ENCODE peak calls at places on chromosomes 16 and 17, in eight cellular contexts. V is tibial nerve, E is Peyer's patch, A is IMR-90, R is ovary, O is K562, B is testis, U is heart left ventricle. H is an unnamed sample.

GRCh38 chr17:57121308-57122042 is 36.4 kb downstream of the AKAP1 start:
- DNase-seq in V (peak), E (no peak), A (peak), R (peak), O (peak), B (peak), U (no peak), H (no peak)

GRCh38 chr17:52178013-52178412 is 19.5 kb upstream of the CA10 start:
- DNase-seq in V (no peak), E (no peak), A (no peak), R (no peak), O (no peak), B (no peak), U (no peak), H (no peak)

GRCh38 chr17:56678249-56679144 is 85.0 kb downstream of the NOG start:
- DNase-seq in V (no peak), E (no peak), A (no peak), R (no peak), O (no peak), B (no peak), U (no peak), H (no peak)

GRCh38 chr17:57284583-57284982 is 28.3 kb downstream of the MSI2 start:
- DNase-seq in V (no peak), E (no peak), A (no peak), R (peak), O (peak), B (no peak), U (no peak), H (no peak)

GRCh38 chr16:75584108-75584507 is 17.9 kb downstream of the GABARAPL2 start:
- DNase-seq in V (no peak), E (no peak), A (no peak), R (no peak), O (no peak), B (no peak), U (no peak), H (no peak)

GRCh38 chr17:81984773-81985410 is 7.5 kb downstream of the ASPSCR1 start:
- DNase-seq in V (no peak), E (no peak), A (no peak), R (no peak), O (no peak), B (no peak), U (no peak), H (no peak)

GRCh38 chr17:35257080-35257701 is 14.3 kb downstream of the SLFN5 start:
- DNase-seq in V (no peak), E (no peak), A (peak), R (no peak), O (no peak), B (no peak), U (peak), H (no peak)

GRCh38 chr17:6779411-6779810 is 3.4 kb downstream of the FBXO39 start:
- DNase-seq in V (no peak), E (no peak), A (no peak), R (no peak), O (no peak), B (no peak), U (no peak), H (no peak)

GRCh38 chr17:46170609-46171432 is 22.4 kb downstream of the KANSL1 start:
- DNase-seq in V (no peak), E (no peak), A (no peak), R (no peak), O (no peak), B (no peak), U (no peak), H (no peak)

GRCh38 chr17:3886776-3887175 is 6.1 kb downstream of the CAMKK1 start:
- DNase-seq in V (peak), E (peak), A (no peak), R (peak), O (no peak), B (no peak), U (peak), H (no peak)

GRCh38 chr16:74677868-74678267 is 11.2 kb upstream of the RFWD3 start:
- DNase-seq in V (no peak), E (no peak), A (no peak), R (no peak), O (no peak), B (no peak), U (no peak), H (no peak)

GRCh38 chr17:46007461-46007965 is 8.5 kb downstream of the STH start:
- DNase-seq in V (no peak), E (no peak), A (no peak), R (no peak), O (no peak), B (no peak), U (no peak), H (no peak)

GRCh38 chr16:1068451-1068850 is 4.1 kb upstream of the SSTR5 start:
- DNase-seq in V (no peak), E (no peak), A (no peak), R (no peak), O (no peak), B (no peak), U (no peak), H (no peak)

GRCh38 chr16:74695450-74696422 is 4.9 kb downstream of the MLKL start:
- DNase-seq in V (peak), E (peak), A (peak), R (peak), O (peak), B (peak), U (peak), H (peak)

GRCh38 chr17:42748202-42748905 is 3.5 kb upstream of the EZH1 start:
- DNase-seq in V (peak), E (no peak), A (no peak), R (peak), O (no peak), B (peak), U (no peak), H (no peak)

GRCh38 chr16:5041604-5042133 is 7.9 kb upstream of the NAGPA start:
- DNase-seq in V (no peak), E (no peak), A (peak), R (no peak), O (no peak), B (no peak), U (no peak), H (no peak)

GRCh38 chr16:27982184-27982583 is 81.3 kb downstream of the GSG1L start:
- DNase-seq in V (no peak), E (peak), A (no peak), R (no peak), O (no peak), B (peak), U (no peak), H (no peak)

GRCh38 chr17:21209511-21210175 is 4.3 kb downstream of the TMEM11 start:
- DNase-seq in V (no peak), E (peak), A (no peak), R (no peak), O (no peak), B (no peak), U (no peak), H (no peak)

GRCh38 chr16:4487955-4488481 is 11.8 kb downstream of the HMOX2 start:
- DNase-seq in V (no peak), E (no peak), A (peak), R (no peak), O (no peak), B (no peak), U (no peak), H (no peak)

GRCh38 chr17:36545093-36545464 is 360 bp downstream of the GGNBP2 start:
- DNase-seq in V (no peak), E (no peak), A (no peak), R (no peak), O (no peak), B (no peak), U (no peak), H (peak)

GRCh38 chr17:50109785-50110184 is 14.6 kb downstream of the PDK2 start:
- DNase-seq in V (no peak), E (no peak), A (no peak), R (no peak), O (no peak), B (no peak), U (no peak), H (no peak)

GRCh38 chr17:50113624-50114320 is 16.2 kb downstream of the SAMD14 start:
- DNase-seq in V (no peak), E (no peak), A (no peak), R (peak), O (no peak), B (no peak), U (peak), H (no peak)

GRCh38 chr17:50112694-50113093 is 17.3 kb downstream of the SAMD14 start:
- DNase-seq in V (no peak), E (no peak), A (no peak), R (peak), O (no peak), B (peak), U (no peak), H (no peak)

GRCh38 chr17:50110591-50111349 is 15.6 kb downstream of the PDK2 start:
- DNase-seq in V (no peak), E (no peak), A (no peak), R (no peak), O (no peak), B (no peak), U (peak), H (no peak)

DNA sequence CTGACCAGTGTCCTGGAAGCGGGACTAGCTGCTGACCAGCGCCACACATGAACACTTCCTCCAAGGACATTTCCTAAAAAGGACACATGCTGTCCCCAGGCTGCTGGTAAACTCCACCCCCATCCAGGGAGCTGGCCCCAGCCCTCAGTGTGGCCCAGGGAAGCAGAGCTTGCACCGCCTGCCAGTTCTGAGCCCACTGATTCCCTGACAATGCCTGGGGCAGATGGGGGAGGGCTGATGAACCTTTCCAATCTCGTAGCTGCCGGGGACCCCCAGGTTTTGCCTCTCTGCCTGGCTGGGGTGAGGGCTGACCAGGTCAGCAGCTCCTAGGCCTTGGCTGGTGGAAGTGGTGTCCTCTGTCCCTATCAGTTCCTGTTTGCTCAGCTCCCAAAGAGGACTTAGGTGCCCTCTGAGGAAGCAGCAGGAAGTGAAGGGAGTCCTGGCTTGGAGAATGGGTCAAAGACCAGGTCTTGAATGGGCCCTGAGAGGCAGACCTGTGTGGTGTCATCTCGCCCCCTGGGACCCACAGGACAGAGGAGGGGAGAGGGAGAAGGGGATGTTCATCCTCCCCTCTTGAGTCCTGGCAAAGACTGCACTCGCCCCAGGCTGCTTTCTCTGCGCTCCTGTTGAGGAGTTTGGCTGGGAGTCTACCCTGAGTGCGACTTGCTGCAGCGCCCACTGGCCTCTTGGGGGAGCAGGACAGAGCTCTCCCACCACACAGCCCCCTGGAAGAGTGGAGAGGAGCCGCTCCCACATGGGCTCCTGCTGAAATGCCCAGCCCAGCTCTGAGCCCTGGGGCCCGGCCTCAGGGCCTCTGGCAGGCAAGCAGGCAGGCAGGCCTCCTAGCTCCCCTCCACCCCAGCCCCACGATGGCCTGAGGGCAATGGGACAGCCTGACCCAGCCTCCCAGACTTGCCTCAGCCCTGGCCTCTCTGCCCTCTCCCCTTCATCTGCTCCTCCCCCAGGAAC is 16.8 kb downstream of the PDK2 start:
- DNase-seq in V (no peak), E (no peak), A (no peak), R (peak), O (no peak), B (peak), U (peak), H (no peak)
- H3K27ac ChIP-seq in V (peak), E (peak), A (no peak), R (no peak), O (no peak), B (peak), U (peak), H (peak)

DNA sequence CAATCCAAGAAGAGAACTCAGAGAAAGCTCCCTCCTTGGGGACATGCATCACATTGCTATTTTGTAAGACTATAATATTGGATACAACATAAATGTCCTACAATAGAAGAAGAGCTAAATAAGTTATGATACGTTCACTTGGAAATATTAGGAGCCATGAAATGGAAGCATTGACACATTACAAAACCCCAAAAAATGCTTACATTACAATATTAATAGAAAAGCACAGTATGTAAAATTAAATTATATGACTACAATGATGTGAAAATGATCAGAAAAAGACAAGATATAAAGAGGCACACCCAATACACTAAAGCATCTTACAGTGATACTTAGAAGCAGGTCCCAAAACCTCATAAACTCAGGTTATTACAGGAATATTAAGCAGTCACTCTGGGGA is 694.1 kb downstream of the TOX3 start:
- DNase-seq in V (no peak), E (no peak), A (no peak), R (no peak), O (no peak), B (no peak), U (no peak), H (no peak)
- TF ChIP-seq POLR2A in V (no peak), E (no peak), A (no peak), R (no peak), O (no peak), B (no peak), U (no peak), H (no peak)

DNA sequence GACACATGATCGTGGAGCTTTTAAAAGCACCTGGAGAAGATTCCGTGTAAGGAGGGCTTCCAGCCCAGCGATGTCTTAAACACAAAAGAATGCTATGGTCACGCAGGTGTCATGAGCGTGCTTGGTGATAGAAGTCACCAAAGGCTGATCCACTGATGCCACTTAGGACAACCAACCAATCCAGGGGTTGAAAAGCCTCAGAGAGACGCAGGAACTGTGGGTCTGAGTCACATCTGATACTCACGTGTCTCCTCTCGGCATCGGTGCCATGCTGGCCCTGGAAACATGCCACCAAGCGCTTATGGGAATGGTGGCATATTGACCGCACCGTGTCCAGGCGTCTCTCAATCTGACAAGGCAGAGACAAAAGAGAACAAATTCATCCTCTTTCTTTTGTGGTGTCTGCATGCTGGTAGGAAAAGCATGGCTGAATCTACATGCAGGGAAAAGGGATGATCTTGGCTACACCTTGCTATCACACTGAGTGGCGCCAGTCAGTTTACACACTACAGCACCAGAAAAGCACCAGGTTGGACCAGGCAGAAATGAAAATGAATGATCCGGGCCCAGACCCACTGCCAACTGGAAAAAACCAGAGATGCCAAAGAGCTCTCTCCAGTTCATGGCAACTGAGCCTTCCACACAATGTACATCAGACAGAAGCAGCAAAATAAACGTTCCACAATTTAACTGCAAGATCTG is 38.0 kb downstream of the ARHGAP17 start:
- DNase-seq in V (no peak), E (peak), A (no peak), R (no peak), O (no peak), B (peak), U (no peak), H (no peak)
- H3K27ac ChIP-seq in V (peak), E (no peak), A (peak), R (no peak), O (no peak), B (no peak), U (peak), H (peak)

GRCh38 chr17:73564856-73565255 is 79.4 kb downstream of the SDK2 start:
- DNase-seq in V (no peak), E (no peak), A (no peak), R (no peak), O (no peak), B (no peak), U (no peak), H (no peak)
- TF ChIP-seq POLR2A in V (no peak), E (no peak), A (no peak), R (no peak), O (no peak), B (no peak), U (no peak), H (no peak)

GRCh38 chr16:23482778-23483177 is 27.5 kb downstream of the GGA2 start:
- DNase-seq in V (no peak), E (no peak), A (no peak), R (no peak), O (no peak), B (no peak), U (no peak), H (no peak)

GRCh38 chr16:23485257-23485614 is 25.1 kb downstream of the GGA2 start:
- DNase-seq in V (no peak), E (no peak), A (no peak), R (no peak), O (no peak), B (no peak), U (no peak), H (no peak)

GRCh38 chr16:23484501-23485256 is 25.6 kb downstream of the GGA2 start:
- DNase-seq in V (no peak), E (no peak), A (no peak), R (no peak), O (no peak), B (no peak), U (no peak), H (no peak)

GRCh38 chr16:23485841-23486240 is 24.5 kb downstream of the GGA2 start:
- DNase-seq in V (no peak), E (no peak), A (no peak), R (no peak), O (no peak), B (no peak), U (no peak), H (no peak)

DNA sequence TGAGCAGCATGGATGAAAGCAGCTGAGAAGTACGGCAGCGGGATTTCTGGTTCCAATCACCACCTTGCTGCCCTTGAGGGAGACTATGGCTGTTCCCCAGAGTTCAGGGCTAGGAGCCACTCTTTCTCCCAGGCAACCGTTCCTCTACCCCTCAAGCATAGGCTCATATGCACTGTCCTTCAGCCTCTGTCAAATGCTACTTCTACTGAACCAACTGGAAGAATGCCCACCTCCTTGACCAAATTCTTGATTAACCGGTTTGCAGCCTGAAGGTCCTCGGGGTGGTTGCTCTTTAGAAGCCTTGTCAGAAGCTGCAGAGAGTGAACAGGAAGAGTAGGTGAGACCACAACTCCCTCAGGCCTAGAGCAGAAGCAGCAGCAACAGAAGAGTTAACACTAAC is 23.8 kb downstream of the GGA2 start:
- DNase-seq in V (no peak), E (no peak), A (no peak), R (no peak), O (no peak), B (no peak), U (no peak), H (no peak)
- H3K27ac ChIP-seq in V (no peak), E (no peak), A (no peak), R (no peak), O (no peak), B (no peak), U (no peak), H (no peak)

GRCh38 chr16:85537331-85537788 is 75.8 kb upstream of the GSE1 start:
- DNase-seq in V (no peak), E (no peak), A (no peak), R (no peak), O (no peak), B (no peak), U (no peak), H (no peak)

GRCh38 chr16:85536411-85537330 is 76.5 kb upstream of the GSE1 start:
- DNase-seq in V (no peak), E (no peak), A (no peak), R (no peak), O (no peak), B (no peak), U (no peak), H (no peak)

GRCh38 chr16:85536073-85536410 is 77.1 kb upstream of the GSE1 start:
- DNase-seq in V (no peak), E (no peak), A (no peak), R (no peak), O (no peak), B (peak), U (peak), H (no peak)

GRCh38 chr16:85539084-85539483 is 74.0 kb upstream of the GSE1 start:
- DNase-seq in V (no peak), E (no peak), A (no peak), R (no peak), O (no peak), B (no peak), U (no peak), H (no peak)

GRCh38 chr16:85537795-85538401 is 75.2 kb upstream of the GSE1 start:
- DNase-seq in V (no peak), E (no peak), A (no peak), R (no peak), O (no peak), B (no peak), U (no peak), H (no peak)
- TF ChIP-seq POLR2A in V (no peak), E (no peak), A (no peak), R (no peak), O (no peak), B (no peak), U (no peak), H (no peak)

GRCh38 chr17:40547785-40548478 is 17.3 kb downstream of the CCR7 start:
- DNase-seq in V (no peak), E (no peak), A (no peak), R (no peak), O (no peak), B (no peak), U (no peak), H (no peak)
- H3K27ac ChIP-seq in V (peak), E (peak), A (peak), R (no peak), O (no peak), B (no peak), U (no peak), H (peak)